ENCODE peak calls at places on chromosomes 6 and 20, in seven cellular contexts. U is fibroblast of lung; Z is HT-29; H is neuronal stem cell; P is T1000; R is naive B cell; B is stimulated activated naive CD8-positive, alpha-beta T cell treated with anti-CD3 and anti-CD28 coated beads, Interleukin-15, Interleukin-2, amounts not matched to agents 100 U/mL and 50 U/mL, for 24 hours. Y is an unnamed sample.

GRCh38 chr6:4134841-4135664 is at the start of gene ECI2:
- DNase-seq in Z (peak), P (peak), U (no peak), R (no peak), H (no peak), B (peak), Y (peak)

GRCh38 chr20:38426006-38426405 is 9.1 kb downstream of the SNHG17 start:
- DNase-seq in P (peak), U (peak), Z (no peak), R (no peak), H (no peak), B (peak), Y (no peak)

GRCh38 chr20:431012-431904 is 23.2 kb downstream of the RBCK1 start:
- DNase-seq in H (peak), U (peak), Z (peak), R (no peak), B (peak), P (no peak), Y (peak)

GRCh38 chr6:10424005-10424404 is 9.1 kb upstream of the TFAP2A start:
- DNase-seq in B (no peak), R (no peak), P (no peak), U (no peak), Z (peak), H (no peak), Y (no peak)

GRCh38 chr6:116206231-116206903 is 47.5 kb downstream of the TSPYL4 start:
- DNase-seq in P (no peak), B (no peak), R (no peak), H (no peak), U (no peak), Z (no peak), Y (no peak)

GRCh38 chr6:131038612-131039344 is 24.3 kb downstream of the EPB41L2 start:
- DNase-seq in P (no peak), Z (no peak), H (no peak), B (no peak), U (peak), R (no peak), Y (no peak)

GRCh38 chr6:46849361-46849690 is 56.1 kb downstream of the MEP1A start:
- DNase-seq in U (no peak), H (no peak), B (no peak), P (no peak), R (no peak), Z (no peak), Y (no peak)

GRCh38 chr20:11411765-11412164 is 505.9 kb upstream of the BTBD3 start:
- DNase-seq in R (no peak), H (no peak), P (no peak), Z (no peak), B (no peak), U (no peak), Y (no peak)

GRCh38 chr6:41374618-41375590 is 39.5 kb downstream of the NCR2 start:
- DNase-seq in R (no peak), H (no peak), Z (no peak), B (peak), U (no peak), P (no peak), Y (no peak)

GRCh38 chr6:105795913-105796517 is 290.1 kb upstream of the PRDM1 start:
- DNase-seq in P (no peak), B (no peak), H (no peak), U (no peak), Z (no peak), R (no peak), Y (peak)

GRCh38 chr6:99745651-99746050 is 139.0 kb downstream of the PRDM13 start:
- DNase-seq in B (no peak), R (no peak), U (no peak), H (no peak), Z (no peak), P (no peak), Y (no peak)

GRCh38 chr20:11553603-11554002 is 364.1 kb upstream of the BTBD3 start:
- DNase-seq in U (peak), P (no peak), B (no peak), R (no peak), Z (peak), H (no peak), Y (no peak)

GRCh38 chr6:159727717-159728440 is 573 bp downstream of the WTAP start:
- DNase-seq in Z (peak), R (no peak), P (no peak), U (peak), B (no peak), H (peak), Y (no peak)

GRCh38 chr6:152356659-152357058 is 280.5 kb downstream of the SYNE1 start:
- DNase-seq in Z (peak), P (no peak), R (no peak), U (peak), B (no peak), H (no peak), Y (peak)

GRCh38 chr20:34861386-34862084 is 11.1 kb downstream of the GGT7 start:
- DNase-seq in B (no peak), R (no peak), H (no peak), U (no peak), Z (peak), P (no peak), Y (no peak)

GRCh38 chr6:641225-641985 is 15.5 kb downstream of the HUS1B start:
- DNase-seq in B (no peak), R (no peak), P (no peak), U (no peak), Z (no peak), H (no peak), Y (no peak)

GRCh38 chr6:129446272-129446851 is 263.6 kb downstream of the ARHGAP18 start:
- DNase-seq in Z (no peak), B (no peak), R (no peak), P (no peak), U (no peak), H (no peak), Y (no peak)

GRCh38 chr6:3372184-3372846 is 84.5 kb downstream of the SLC22A23 start:
- DNase-seq in P (no peak), Z (peak), B (no peak), R (no peak), U (no peak), H (no peak), Y (no peak)

GRCh38 chr6:23654745-23655144 is 471.3 kb upstream of the NRSN1 start:
- DNase-seq in R (no peak), H (no peak), U (no peak), P (no peak), B (no peak), Z (peak), Y (no peak)

GRCh38 chr20:32355417-32355841 is 2.7 kb upstream of the ASXL1 start:
- DNase-seq in B (no peak), U (no peak), Z (no peak), P (no peak), R (peak), H (no peak), Y (peak)

GRCh38 chr6:73722318-73723060 is 26.5 kb downstream of the CD109 start:
- DNase-seq in B (peak), H (no peak), U (peak), Z (no peak), R (no peak), P (no peak), Y (no peak)

GRCh38 chr6:1624071-1624847 is 14.5 kb downstream of the FOXC1 start:
- DNase-seq in U (no peak), H (no peak), Z (no peak), B (peak), R (no peak), P (no peak), Y (no peak)

GRCh38 chr20:16919841-16920240 is 171.7 kb downstream of the OTOR start:
- DNase-seq in Z (no peak), P (no peak), U (no peak), B (no peak), R (no peak), H (no peak), Y (no peak)

GRCh38 chr6:138576303-138576702 is 77.0 kb upstream of the NHSL1 start:
- DNase-seq in U (no peak), H (no peak), P (no peak), Z (no peak), R (no peak), B (no peak), Y (no peak)

GRCh38 chr6:43285832-43286231 is 12.2 kb upstream of the SLC22A7 start:
- DNase-seq in P (no peak), Z (no peak), H (no peak), U (no peak), R (no peak), B (no peak), Y (no peak)

GRCh38 chr6:159249752-159250151 is 80.6 kb downstream of the FNDC1 start:
- DNase-seq in H (no peak), B (no peak), Z (no peak), U (no peak), P (no peak), R (no peak), Y (no peak)

GRCh38 chr6:41175084-41175483 is 12.2 kb upstream of the TREM2 start:
- DNase-seq in P (no peak), B (no peak), H (no peak), R (no peak), Z (no peak), U (no peak), Y (no peak)

GRCh38 chr6:31948753-31949413 is 3.0 kb downstream of the CFB start:
- DNase-seq in P (peak), U (peak), R (no peak), H (no peak), B (no peak), Z (no peak), Y (peak)

GRCh38 chr6:112128208-112128607 is 40.8 kb downstream of the FAM229B start:
- DNase-seq in U (no peak), P (no peak), B (no peak), R (no peak), H (no peak), Z (no peak), Y (no peak)

GRCh38 chr6:89655122-89655521 is 16.6 kb upstream of the LYRM2 start:
- DNase-seq in U (no peak), Z (no peak), H (no peak), B (no peak), R (no peak), P (no peak), Y (no peak)

GRCh38 chr20:36344517-36345132 is 38.5 kb downstream of the DLGAP4 start:
- DNase-seq in H (peak), P (peak), B (peak), Z (peak), U (peak), R (no peak), Y (peak)

GRCh38 chr6:70166088-70166958 is 136.6 kb downstream of the COL9A1 start:
- DNase-seq in Z (peak), P (peak), R (no peak), U (peak), B (peak), H (peak), Y (peak)

GRCh38 chr20:50728981-50729874 is 2.2 kb upstream of the PARD6B start:
- DNase-seq in B (no peak), U (no peak), Z (peak), R (no peak), H (no peak), P (no peak), Y (no peak)

GRCh38 chr6:26400626-26401025 is 1.4 kb upstream of the BTN3A1 start:
- DNase-seq in B (no peak), R (no peak), P (no peak), Z (no peak), H (no peak), U (no peak), Y (no peak)